ENCODE peak calls at places on chromosomes 3 and 15, in eight cellular contexts. One of them, this sample, is unnamed.

GRCh38 chr3:10627884-10628572 is 122.6 kb upstream of the ATP2B2 start:
- DNase-seq in PC-3: no peak
- DNase-seq in GM23248: no peak
- DNase-seq in HCT116: peak; percentile 21
- DNase-seq in GM23338: peak; percentile 61
- DNase-seq in MM.1S: no peak
- DNase-seq in SK-N-SH: no peak
- DNase-seq in hepatocyte: peak; percentile 18
- DNase-seq in this sample: peak; percentile 29

GRCh38 chr15:69762373-69763148 is 309.9 kb downstream of the RPLP1 start:
- DNase-seq in PC-3: peak; percentile 27
- DNase-seq in GM23248: no peak
- DNase-seq in HCT116: peak; percentile 26
- DNase-seq in GM23338: peak; percentile 83
- DNase-seq in MM.1S: no peak
- DNase-seq in SK-N-SH: peak; percentile 29
- DNase-seq in hepatocyte: peak; percentile 28
- DNase-seq in this sample: peak; percentile 60

GRCh38 chr3:101531473-101532086 is 18.6 kb upstream of the SENP7 start:
- DNase-seq in PC-3: no peak
- DNase-seq in GM23248: no peak
- DNase-seq in HCT116: no peak
- DNase-seq in GM23338: no peak
- DNase-seq in MM.1S: no peak
- DNase-seq in SK-N-SH: no peak
- DNase-seq in hepatocyte: no peak
- DNase-seq in this sample: no peak

GRCh38 chr3:52827866-52828376 is 2.6 kb downstream of the ITIH4 start:
- DNase-seq in PC-3: no peak
- DNase-seq in GM23248: no peak
- DNase-seq in HCT116: no peak
- DNase-seq in GM23338: peak; percentile 35
- DNase-seq in MM.1S: no peak
- DNase-seq in SK-N-SH: peak; percentile 53
- DNase-seq in hepatocyte: peak; percentile 67
- DNase-seq in this sample: peak; percentile 15

GRCh38 chr3:159996959-159997358 is 8.3 kb downstream of the IL12A start:
- DNase-seq in PC-3: no peak
- DNase-seq in GM23248: no peak
- DNase-seq in HCT116: no peak
- DNase-seq in GM23338: no peak
- DNase-seq in MM.1S: no peak
- DNase-seq in SK-N-SH: no peak
- DNase-seq in hepatocyte: no peak
- DNase-seq in this sample: no peak

GRCh38 chr3:172673210-172673679 is 37.6 kb downstream of the NCEH1 start:
- DNase-seq in PC-3: peak; percentile 93
- DNase-seq in GM23248: peak; percentile 78
- DNase-seq in HCT116: peak; percentile 66
- DNase-seq in GM23338: peak; percentile 85
- DNase-seq in MM.1S: peak; percentile 70
- DNase-seq in SK-N-SH: peak; percentile 32
- DNase-seq in hepatocyte: peak; percentile 71
- DNase-seq in this sample: peak; percentile 82

GRCh38 chr3:25572919-25573385 is 91.8 kb downstream of the TOP2B start:
- DNase-seq in PC-3: peak; percentile 32
- DNase-seq in GM23248: peak; percentile 10
- DNase-seq in HCT116: no peak
- DNase-seq in GM23338: no peak
- DNase-seq in MM.1S: no peak
- DNase-seq in SK-N-SH: no peak
- DNase-seq in hepatocyte: no peak
- DNase-seq in this sample: no peak

GRCh38 chr3:185950720-185951119 is 12.9 kb upstream of the TRA2B start:
- DNase-seq in PC-3: peak; percentile 59
- DNase-seq in GM23248: no peak
- DNase-seq in HCT116: no peak
- DNase-seq in GM23338: no peak
- DNase-seq in MM.1S: no peak
- DNase-seq in SK-N-SH: no peak
- DNase-seq in hepatocyte: no peak
- DNase-seq in this sample: no peak

GRCh38 chr3:185555101-185555501 is 2.7 kb upstream of the LIPH start:
- DNase-seq in PC-3: no peak
- DNase-seq in GM23248: peak; percentile 19
- DNase-seq in HCT116: no peak
- DNase-seq in GM23338: no peak
- DNase-seq in MM.1S: no peak
- DNase-seq in SK-N-SH: no peak
- DNase-seq in hepatocyte: peak; percentile 37
- DNase-seq in this sample: no peak

GRCh38 chr3:172102123-172102882 is 62.9 kb downstream of the FNDC3B start:
- DNase-seq in PC-3: no peak
- DNase-seq in GM23248: no peak
- DNase-seq in HCT116: no peak
- DNase-seq in GM23338: no peak
- DNase-seq in MM.1S: peak; percentile 89
- DNase-seq in SK-N-SH: no peak
- DNase-seq in hepatocyte: no peak
- DNase-seq in this sample: no peak

DNA sequence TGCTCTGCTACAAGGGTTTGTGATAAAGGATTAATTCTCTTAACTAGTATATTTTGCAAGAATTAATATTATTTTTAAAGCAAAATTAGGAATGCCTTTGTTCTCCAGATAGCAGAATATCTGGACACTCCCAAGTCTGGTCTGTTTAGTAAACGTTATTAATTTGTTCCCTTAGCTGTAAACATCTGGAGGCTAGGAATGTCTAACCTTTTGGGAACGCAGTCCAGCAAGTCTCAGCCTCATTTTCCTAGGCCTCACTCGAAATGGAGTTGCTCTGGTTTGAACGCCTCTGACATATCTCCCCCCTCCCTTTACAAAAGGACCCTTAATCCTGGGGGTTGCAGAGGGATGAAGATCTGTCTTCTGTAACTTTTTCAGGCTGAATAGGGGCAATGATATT is 59.3 kb upstream of the WNT7A start:
- DNase-seq in PC-3: no peak
- DNase-seq in GM23248: no peak
- DNase-seq in HCT116: no peak
- DNase-seq in GM23338: no peak
- DNase-seq in MM.1S: no peak
- DNase-seq in SK-N-SH: no peak
- DNase-seq in hepatocyte: no peak
- DNase-seq in this sample: no peak
- H3K4me3 ChIP-seq in PC-3: no peak overlapping the region
- H3K4me3 ChIP-seq in GM23248: no peak overlapping the region
- H3K4me3 ChIP-seq in HCT116: no peak overlapping the region
- H3K4me3 ChIP-seq in GM23338: no peak overlapping the region
- H3K4me3 ChIP-seq in MM.1S: no peak overlapping the region
- H3K4me3 ChIP-seq in SK-N-SH: no peak overlapping the region
- H3K4me3 ChIP-seq in hepatocyte: no peak overlapping the region
- H3K4me3 ChIP-seq in this sample: no peak overlapping the region

GRCh38 chr15:101307897-101308603 is 13.0 kb upstream of the SNRPA1 start:
- DNase-seq in PC-3: no peak
- DNase-seq in GM23248: no peak
- DNase-seq in HCT116: no peak
- DNase-seq in GM23338: no peak
- DNase-seq in MM.1S: no peak
- DNase-seq in SK-N-SH: peak; percentile 13
- DNase-seq in hepatocyte: no peak
- DNase-seq in this sample: no peak
- H3K27me3 ChIP-seq in PC-3: no peaks in the 10 kb centered on the region
- H3K27me3 ChIP-seq in GM23248: no peaks in the 10 kb centered on the region
- H3K27me3 ChIP-seq in HCT116: no peaks in the 10 kb centered on the region
- H3K27me3 ChIP-seq in GM23338: no peaks in the 10 kb centered on the region
- H3K27me3 ChIP-seq in MM.1S: no peaks in the 10 kb centered on the region
- H3K27me3 ChIP-seq in SK-N-SH: no peaks in the 10 kb centered on the region
- H3K27me3 ChIP-seq in hepatocyte: no peaks in the 10 kb centered on the region
- H3K27me3 ChIP-seq in this sample: no peaks in the 10 kb centered on the region

DNA sequence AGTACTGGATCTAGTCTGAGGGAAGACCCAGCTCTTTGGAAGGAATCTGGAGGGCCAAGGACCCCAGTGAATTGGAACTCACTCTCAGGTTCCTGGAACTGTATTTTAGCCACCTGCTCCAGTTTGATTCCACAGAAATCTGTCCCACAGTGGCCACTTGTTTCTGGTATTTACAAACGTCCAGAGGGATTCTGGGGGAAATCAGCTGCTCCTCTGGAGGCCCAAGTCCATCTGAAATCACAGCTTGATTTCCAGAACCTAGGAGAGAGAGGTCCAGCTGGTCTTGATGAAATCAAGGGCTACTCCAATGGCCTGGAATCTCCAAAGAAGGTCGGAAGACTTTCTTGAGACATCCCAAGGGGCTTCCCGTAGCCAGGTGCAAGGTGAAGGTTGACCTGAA is 132.3 kb upstream of the UMPS start:
- DNase-seq in PC-3: no peak
- DNase-seq in GM23248: no peak
- DNase-seq in HCT116: no peak
- DNase-seq in GM23338: no peak
- DNase-seq in MM.1S: no peak
- DNase-seq in SK-N-SH: no peak
- DNase-seq in hepatocyte: no peak
- DNase-seq in this sample: no peak
- TF ChIP-seq EZH2phosphoT487 in PC-3: no peak
- TF ChIP-seq EZH2phosphoT487 in GM23248: no peak
- TF ChIP-seq EZH2phosphoT487 in HCT116: no peak
- TF ChIP-seq EZH2phosphoT487 in GM23338: no peak
- TF ChIP-seq EZH2phosphoT487 in MM.1S: no peak
- TF ChIP-seq EZH2phosphoT487 in SK-N-SH: no peak
- TF ChIP-seq EZH2phosphoT487 in hepatocyte: no peak
- TF ChIP-seq EZH2phosphoT487 in this sample: no peak

DNA sequence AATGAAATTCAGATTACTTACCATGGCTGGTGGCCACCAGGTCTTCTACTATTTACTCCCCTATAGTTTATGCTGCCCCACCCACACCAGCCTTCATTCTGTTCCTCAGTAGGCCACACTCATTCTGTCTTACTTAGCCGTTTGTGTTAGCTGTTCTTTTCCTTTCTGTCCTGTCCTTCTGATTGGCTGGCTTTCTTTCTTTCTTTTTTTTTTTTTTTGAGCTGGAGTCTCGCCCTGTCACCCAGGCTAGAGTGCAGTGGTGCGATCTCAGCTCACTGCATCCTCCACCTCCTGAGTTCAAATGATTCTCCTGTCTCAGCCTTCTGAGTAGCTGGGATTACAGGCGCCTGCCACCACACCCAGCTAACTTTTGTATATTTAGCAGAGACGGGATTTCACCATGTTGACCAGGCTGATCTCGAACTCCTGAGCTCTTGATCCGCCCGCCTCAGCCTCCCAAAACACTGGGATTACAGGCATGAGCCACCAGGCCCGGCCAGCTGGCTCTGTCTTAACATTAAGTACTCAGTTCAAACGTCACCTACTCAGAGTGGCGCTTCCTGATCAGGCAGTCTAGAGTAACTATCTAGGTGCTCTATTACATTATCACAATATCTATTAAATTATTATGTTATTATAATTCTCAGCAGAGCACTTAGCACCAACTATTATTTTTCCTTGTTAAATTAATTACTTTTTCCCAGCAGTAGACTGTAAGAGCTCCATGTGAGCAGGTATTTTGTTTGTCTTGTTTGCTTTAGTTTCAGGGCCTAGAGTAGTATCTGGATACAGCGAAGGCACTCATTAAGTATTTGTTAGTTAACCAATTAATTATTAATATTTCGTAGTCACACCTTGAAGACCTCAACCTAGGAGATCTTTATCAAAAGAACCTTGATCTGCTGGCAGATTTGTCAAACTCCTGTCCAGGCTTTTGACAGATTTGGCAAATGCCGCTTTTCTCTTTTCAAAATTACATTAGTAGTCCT is 6.4 kb downstream of the CMSS1 start:
- DNase-seq in PC-3: no peak
- DNase-seq in GM23248: no peak
- DNase-seq in HCT116: no peak
- DNase-seq in GM23338: no peak
- DNase-seq in MM.1S: no peak
- DNase-seq in SK-N-SH: no peak
- DNase-seq in hepatocyte: no peak
- DNase-seq in this sample: peak; percentile 9
- H3K4me3 ChIP-seq in PC-3: no peak overlapping the region
- H3K4me3 ChIP-seq in GM23248: no peak overlapping the region
- H3K4me3 ChIP-seq in HCT116: no peak overlapping the region
- H3K4me3 ChIP-seq in GM23338: no peak overlapping the region
- H3K4me3 ChIP-seq in MM.1S: no peak overlapping the region
- H3K4me3 ChIP-seq in SK-N-SH: no peak overlapping the region
- H3K4me3 ChIP-seq in hepatocyte: no peak overlapping the region
- H3K4me3 ChIP-seq in this sample: no peak overlapping the region

GRCh38 chr15:36888018-36888992 is 212.0 kb downstream of the MEIS2 start:
- DNase-seq in PC-3: no peak
- DNase-seq in GM23248: peak; percentile 23
- DNase-seq in HCT116: no peak
- DNase-seq in GM23338: no peak
- DNase-seq in MM.1S: no peak
- DNase-seq in SK-N-SH: no peak
- DNase-seq in hepatocyte: no peak
- DNase-seq in this sample: peak; percentile 56
- H3K27me3 ChIP-seq in PC-3: peaks cover 36% of the 10 kb centered on the region
- H3K27me3 ChIP-seq in GM23248: peaks cover under 1% of the 10 kb centered on the region
- H3K27me3 ChIP-seq in HCT116: no peaks in the 10 kb centered on the region
- H3K27me3 ChIP-seq in GM23338: peaks cover 90% of the 10 kb centered on the region
- H3K27me3 ChIP-seq in MM.1S: peaks cover under 1% of the 10 kb centered on the region
- H3K27me3 ChIP-seq in SK-N-SH: no peaks in the 10 kb centered on the region
- H3K27me3 ChIP-seq in hepatocyte: peaks cover 64% of the 10 kb centered on the region
- H3K27me3 ChIP-seq in this sample: peaks cover 88% of the 10 kb centered on the region

GRCh38 chr3:46380471-46381215 is 9.9 kb downstream of the CCR5 start:
- DNase-seq in PC-3: no peak
- DNase-seq in GM23248: no peak
- DNase-seq in HCT116: no peak
- DNase-seq in GM23338: no peak
- DNase-seq in MM.1S: peak; percentile 68
- DNase-seq in SK-N-SH: no peak
- DNase-seq in hepatocyte: no peak
- DNase-seq in this sample: no peak

GRCh38 chr3:46386206-46386605 is 15.5 kb downstream of the CCR5 start:
- DNase-seq in PC-3: peak; percentile 90
- DNase-seq in GM23248: peak; percentile 65
- DNase-seq in HCT116: peak; percentile 33
- DNase-seq in GM23338: no peak
- DNase-seq in MM.1S: peak; percentile 92
- DNase-seq in SK-N-SH: no peak
- DNase-seq in hepatocyte: peak; percentile 64
- DNase-seq in this sample: no peak

GRCh38 chr3:46383211-46383945 is 12.6 kb downstream of the CCR5 start:
- DNase-seq in PC-3: peak; percentile 38
- DNase-seq in GM23248: no peak
- DNase-seq in HCT116: no peak
- DNase-seq in GM23338: no peak
- DNase-seq in MM.1S: peak; percentile 45
- DNase-seq in SK-N-SH: no peak
- DNase-seq in hepatocyte: no peak
- DNase-seq in this sample: no peak

GRCh38 chr3:46381662-46382061 is 10.9 kb downstream of the CCR5 start:
- DNase-seq in PC-3: no peak
- DNase-seq in GM23248: no peak
- DNase-seq in HCT116: no peak
- DNase-seq in GM23338: no peak
- DNase-seq in MM.1S: no peak
- DNase-seq in SK-N-SH: no peak
- DNase-seq in hepatocyte: no peak
- DNase-seq in this sample: no peak

GRCh38 chr3:46383946-46384330 is 13.2 kb downstream of the CCR5 start:
- DNase-seq in PC-3: peak; percentile 40
- DNase-seq in GM23248: no peak
- DNase-seq in HCT116: no peak
- DNase-seq in GM23338: no peak
- DNase-seq in MM.1S: peak; percentile 72
- DNase-seq in SK-N-SH: no peak
- DNase-seq in hepatocyte: no peak
- DNase-seq in this sample: no peak
- TF ChIP-seq EZH2phosphoT487 in PC-3: no peak
- TF ChIP-seq EZH2phosphoT487 in GM23248: no peak
- TF ChIP-seq EZH2phosphoT487 in HCT116: no peak
- TF ChIP-seq EZH2phosphoT487 in GM23338: no peak
- TF ChIP-seq EZH2phosphoT487 in MM.1S: no peak
- TF ChIP-seq EZH2phosphoT487 in SK-N-SH: no peak
- TF ChIP-seq EZH2phosphoT487 in hepatocyte: no peak
- TF ChIP-seq EZH2phosphoT487 in this sample: no peak

This sample was measured in neural progenitor cell.